ENCODE peak calls at places on chromosomes 5 and 9, in five cellular contexts. E is AG04449; B is CD4-positive, alpha-beta T cell; H is A549; F is CD8-positive, alpha-beta T cell. A is an unnamed sample.

GRCh38 chr9:80074439-80074838 is 502.7 kb downstream of the TLE4 start:
- DNase-seq in E (no peak), B (no peak), H (no peak), F (no peak), A (no peak)

GRCh38 chr5:171438753-171439152 is 19.3 kb downstream of the FGF18 start:
- DNase-seq in E (no peak), B (no peak), H (no peak), F (no peak), A (no peak)

GRCh38 chr9:38299856-38300255 is 92.6 kb upstream of the ALDH1B1 start:
- DNase-seq in E (no peak), B (no peak), H (no peak), F (no peak), A (no peak)

GRCh38 chr9:100428871-100429654 is 2.1 kb downstream of the MSANTD3 start:
- DNase-seq in E (peak), B (no peak), H (peak), F (no peak), A (peak)

GRCh38 chr5:144237851-144238250 is 67.2 kb downstream of the KCTD16 start:
- DNase-seq in E (peak), B (no peak), H (no peak), F (no peak), A (no peak)

GRCh38 chr5:103755974-103756373 is 193.4 kb upstream of the NUDT12 start:
- DNase-seq in E (no peak), B (no peak), H (no peak), F (no peak), A (no peak)

GRCh38 chr9:93670208-93671029 is 94.0 kb downstream of the PHF2 start:
- DNase-seq in E (no peak), B (no peak), H (no peak), F (peak), A (no peak)

GRCh38 chr9:14437336-14438231 is 123.6 kb upstream of the NFIB start:
- DNase-seq in E (no peak), B (no peak), H (no peak), F (no peak), A (no peak)

GRCh38 chr5:16550316-16550952 is 66.4 kb downstream of the RETREG1 start:
- DNase-seq in E (no peak), B (no peak), H (peak), F (no peak), A (no peak)

GRCh38 chr5:140310434-140310833 is 7.5 kb upstream of the PFDN1 start:
- DNase-seq in E (no peak), B (no peak), H (no peak), F (no peak), A (no peak)

GRCh38 chr5:36240779-36241635 is 718 bp downstream of the NADK2 start:
- DNase-seq in E (no peak), B (peak), H (peak), F (no peak), A (no peak)

GRCh38 chr9:4333231-4333740 is 33.4 kb upstream of the GLIS3 start:
- DNase-seq in E (no peak), B (no peak), H (no peak), F (no peak), A (no peak)

GRCh38 chr9:4325113-4325512 is 25.2 kb upstream of the GLIS3 start:
- DNase-seq in E (no peak), B (no peak), H (no peak), F (no peak), A (no peak)

GRCh38 chr9:4324513-4324912 is 24.6 kb upstream of the GLIS3 start:
- DNase-seq in E (no peak), B (no peak), H (no peak), F (no peak), A (no peak)

GRCh38 chr9:4328723-4329122 is 28.9 kb upstream of the GLIS3 start:
- DNase-seq in E (no peak), B (no peak), H (no peak), F (no peak), A (no peak)

DNA sequence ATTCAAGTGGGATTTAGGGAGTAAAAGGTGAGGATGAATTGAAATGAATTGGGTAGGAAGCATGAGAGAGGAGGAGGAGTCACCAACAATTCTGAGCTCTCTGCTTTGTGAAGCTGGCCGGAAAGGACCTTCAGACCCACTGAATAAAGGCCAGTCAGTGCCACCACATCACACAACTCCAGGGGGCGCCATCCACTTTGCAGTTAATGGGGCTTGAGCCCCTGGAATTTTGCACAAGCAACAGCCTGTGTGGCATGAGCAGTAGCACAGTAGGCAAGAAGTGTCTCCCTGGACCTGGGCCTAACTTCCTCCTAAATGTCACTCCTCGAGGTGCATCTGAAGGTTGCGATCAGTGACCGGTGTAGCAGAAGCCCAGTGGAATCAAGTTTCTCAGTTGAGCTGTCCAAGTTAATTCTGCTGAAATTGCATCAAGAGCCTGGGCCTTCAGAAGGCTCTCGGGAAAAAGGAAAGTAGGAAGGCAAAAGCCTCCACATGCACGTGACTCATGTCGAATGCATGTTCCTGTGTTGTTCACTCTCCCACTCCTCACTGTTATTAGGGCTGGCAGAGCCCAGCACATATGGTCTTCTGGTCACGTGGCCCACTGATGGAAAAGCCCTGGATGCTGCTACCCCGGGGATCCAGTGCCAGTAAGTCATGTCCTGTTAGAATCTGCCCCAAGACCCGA is 27.8 kb upstream of the GLIS3 start:
- DNase-seq in E (no peak), B (no peak), H (no peak), F (no peak), A (peak)
- TF ChIP-seq CTCF in E (no peak), B (no peak), H (no peak), F (no peak), A (peak)

GRCh38 chr5:173640166-173640804 is 23.8 kb upstream of the BOD1 start:
- DNase-seq in E (no peak), B (no peak), H (no peak), F (no peak), A (no peak)
- TF ChIP-seq CTCF in E (no peak), B (no peak), H (no peak), F (no peak), A (peak)

DNA sequence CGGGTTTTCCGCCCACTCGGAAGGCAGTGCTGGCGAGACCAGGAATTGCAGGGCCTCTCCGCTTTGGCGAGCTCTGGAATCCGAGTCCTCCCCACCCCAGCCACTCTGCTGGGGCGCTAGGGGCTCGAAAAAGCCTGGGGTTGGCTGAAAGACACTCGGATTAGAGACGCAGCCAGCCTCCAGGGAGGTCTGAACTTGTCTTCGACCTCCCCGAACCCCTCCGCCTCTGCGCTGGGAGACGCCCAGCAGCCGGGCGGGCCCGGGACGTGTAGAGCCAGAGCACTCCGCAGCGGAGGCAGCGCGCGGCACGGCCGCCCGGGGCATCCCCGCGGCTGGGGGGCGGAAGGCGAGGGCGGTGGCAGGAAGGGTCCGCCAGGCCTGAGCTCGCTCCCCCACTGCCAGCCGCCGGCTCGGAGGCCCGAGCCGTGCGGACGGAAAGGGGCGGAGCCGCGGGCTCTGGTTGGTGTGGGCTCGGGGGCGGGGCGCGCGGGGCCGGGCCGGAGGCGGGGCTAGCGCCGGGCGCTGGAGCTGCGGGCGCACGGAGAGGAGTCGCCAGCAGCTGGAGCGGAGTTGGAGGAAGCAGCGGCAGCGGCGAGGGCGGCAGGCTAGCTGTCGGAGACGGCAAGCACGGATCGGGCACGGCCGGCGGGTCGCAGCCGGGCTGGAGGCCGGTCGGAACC is at the start of gene PIK3R1:
- DNase-seq in E (peak), B (peak), H (peak), F (peak), A (peak)
- TF ChIP-seq CTCF in E (peak), B (peak), H (no peak), F (no peak), A (no peak)

DNA sequence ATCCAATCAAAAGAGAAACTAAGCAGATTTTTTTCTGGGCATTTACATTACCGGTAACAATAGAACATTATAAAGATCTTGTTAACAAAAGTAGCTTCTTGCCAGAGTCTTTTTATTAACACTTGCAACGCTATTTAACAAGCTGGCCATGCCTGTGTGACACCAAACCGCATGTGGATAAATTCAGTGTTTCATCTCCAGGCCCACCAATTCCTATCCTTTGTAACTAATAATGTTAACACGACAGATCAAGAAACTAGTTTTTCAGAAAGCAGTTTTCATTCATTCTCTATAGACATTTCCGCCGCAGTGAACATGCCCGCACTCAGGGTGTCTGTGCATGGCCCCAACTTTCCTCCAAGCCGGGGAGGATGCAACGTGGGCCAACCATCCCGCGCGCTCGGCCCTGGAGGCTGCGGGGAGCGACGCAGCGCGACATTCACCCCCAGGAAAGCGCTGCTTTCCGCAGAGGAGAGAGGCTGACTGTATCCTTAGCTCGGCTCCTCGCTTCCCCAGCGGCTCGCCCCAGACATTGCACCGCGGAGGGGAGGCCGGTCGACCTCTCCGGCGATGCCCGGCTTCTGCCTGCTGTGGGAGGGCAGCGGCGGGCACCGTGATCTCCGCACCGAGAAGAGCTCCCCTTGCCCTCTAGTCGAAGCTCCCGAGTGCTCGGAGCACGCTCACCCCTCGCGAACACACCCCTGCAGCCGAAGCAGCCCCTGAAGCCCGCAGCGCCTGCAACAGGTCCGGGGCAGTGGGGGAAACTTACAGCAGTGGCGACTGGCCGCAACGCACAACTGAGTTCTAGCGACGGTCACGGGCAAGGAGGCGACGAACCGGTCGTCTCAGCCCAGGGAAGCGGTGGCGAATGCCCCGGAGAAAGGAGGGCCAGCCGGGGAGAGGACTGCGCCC is 734 bp downstream of the ENC1 start:
- DNase-seq in E (no peak), B (peak), H (peak), F (peak), A (no peak)
- TF ChIP-seq CTCF in E (peak), B (no peak), H (no peak), F (no peak), A (no peak)

GRCh38 chr9:109198736-109199384 is 31.8 kb upstream of the FRRS1L start:
- DNase-seq in E (no peak), B (no peak), H (peak), F (no peak), A (no peak)

GRCh38 chr9:109194157-109194556 is 27.1 kb upstream of the FRRS1L start:
- DNase-seq in E (no peak), B (no peak), H (no peak), F (no peak), A (no peak)

GRCh38 chr9:109205526-109205925 is 38.5 kb upstream of the FRRS1L start:
- DNase-seq in E (no peak), B (no peak), H (no peak), F (no peak), A (no peak)

GRCh38 chr9:109203761-109204360 is 36.8 kb upstream of the FRRS1L start:
- DNase-seq in E (no peak), B (no peak), H (no peak), F (no peak), A (no peak)

DNA sequence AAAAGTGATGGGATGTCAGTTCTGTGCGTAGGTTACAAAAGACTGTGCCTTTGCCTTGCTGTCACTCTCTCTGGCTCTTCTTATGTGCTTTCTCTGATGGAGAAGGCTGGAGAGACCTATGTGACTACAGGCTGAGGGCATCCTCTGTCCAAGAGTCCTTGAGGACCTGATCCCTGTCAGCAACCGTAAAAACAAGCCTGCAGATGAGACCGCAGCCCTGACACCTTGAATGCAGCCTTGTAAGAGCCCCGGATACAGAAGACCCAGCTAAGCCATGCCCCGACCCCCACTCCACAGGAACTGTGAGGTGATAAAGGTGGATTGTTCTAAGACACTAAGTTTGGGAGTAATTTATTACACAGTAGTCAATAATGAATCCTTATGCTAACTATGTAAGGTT is 32.6 kb upstream of the FRRS1L start:
- DNase-seq in E (no peak), B (no peak), H (no peak), F (no peak), A (no peak)
- TF ChIP-seq CTCF in E (no peak), B (no peak), H (no peak), F (no peak), A (no peak)

DNA sequence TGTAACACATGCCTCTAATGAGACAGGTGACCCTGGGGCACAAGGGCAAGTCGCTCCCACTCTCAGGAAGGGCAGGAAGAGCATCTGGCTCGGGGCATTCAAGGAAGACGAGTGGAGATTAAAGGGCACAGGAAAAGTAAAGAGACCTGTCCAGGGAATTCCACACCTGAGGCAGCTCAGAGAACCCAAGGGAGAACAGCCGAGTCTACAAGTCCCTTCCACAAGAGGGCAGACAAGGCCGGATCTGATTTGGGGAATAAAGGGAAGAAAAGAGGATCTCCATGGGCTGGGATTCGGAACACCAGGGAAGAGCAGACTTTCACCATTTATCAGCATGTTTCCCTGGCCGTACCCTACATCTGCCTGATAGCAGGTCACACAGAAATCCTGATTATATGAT is 28.1 kb downstream of the GPX3 start:
- DNase-seq in E (no peak), B (no peak), H (peak), F (no peak), A (no peak)
- TF ChIP-seq CTCF in E (peak), B (no peak), H (peak), F (no peak), A (peak)

GRCh38 chr9:110936719-110937452 is 101.4 kb downstream of the LPAR1 start:
- DNase-seq in E (peak), B (no peak), H (no peak), F (no peak), A (no peak)
- TF ChIP-seq CTCF in E (no peak), B (no peak), H (no peak), F (no peak), A (no peak)

GRCh38 chr9:113587471-113588031 is 124.0 kb downstream of the RGS3 start:
- DNase-seq in E (no peak), B (peak), H (no peak), F (peak), A (no peak)
- TF ChIP-seq CTCF in E (peak), B (peak), H (no peak), F (no peak), A (peak)

GRCh38 chr9:126397056-126397455 is 70.4 kb downstream of the MVB12B start:
- DNase-seq in E (no peak), B (peak), H (no peak), F (peak), A (no peak)
- TF ChIP-seq CTCF in E (no peak), B (peak), H (peak), F (peak), A (no peak)

GRCh38 chr9:91039835-91040140 is 238.2 kb downstream of the SYK start:
- DNase-seq in E (no peak), B (no peak), H (no peak), F (no peak), A (no peak)

GRCh38 chr9:91042024-91042423 is 240.4 kb downstream of the SYK start:
- DNase-seq in E (no peak), B (no peak), H (no peak), F (no peak), A (no peak)

GRCh38 chr9:91042541-91042940 is 240.9 kb downstream of the SYK start:
- DNase-seq in E (no peak), B (no peak), H (no peak), F (no peak), A (no peak)

GRCh38 chr9:91039125-91039834 is 237.7 kb downstream of the SYK start:
- DNase-seq in E (no peak), B (no peak), H (no peak), F (no peak), A (no peak)

GRCh38 chr9:91040371-91041215 is 239.0 kb downstream of the SYK start:
- DNase-seq in E (no peak), B (no peak), H (no peak), F (no peak), A (no peak)
- TF ChIP-seq CTCF in E (no peak), B (no peak), H (no peak), F (no peak), A (no peak)

A was measured in HFF-Myc.